ENCODE peak calls at places on chromosomes 1 and 21, in six cellular contexts. E, G, S, X, H and M are unnamed samples.

GRCh38 chr21:46366561-46366960 is 42.6 kb downstream of the PCNT start:
- DNase-seq in X (no peak), H (no peak), S (no peak), G (no peak), E (no peak), M (no peak)

GRCh38 chr1:110612060-110612745 is 6.0 kb upstream of the KCNA2 start:
- DNase-seq in E (no peak), X (no peak), S (peak; percentile 42), H (no peak), G (peak; percentile 54), M (no peak)

GRCh38 chr1:201845331-201846083 is 16.6 kb downstream of the IPO9 start:
- DNase-seq in E (peak; percentile 36), X (no peak), S (no peak), H (no peak), G (peak; percentile 28), M (no peak)

GRCh38 chr21:43325036-43325435 is 101.9 kb downstream of the SIK1 start:
- DNase-seq in H (no peak), G (no peak), S (no peak), X (no peak), E (no peak), M (no peak)

GRCh38 chr1:89622895-89623294 is 10.0 kb upstream of the LRRC8C start:
- DNase-seq in H (no peak), S (no peak), X (no peak), E (no peak), G (peak; percentile 18), M (no peak)

GRCh38 chr1:165896277-165896676 is 68.9 kb downstream of the UCK2 start:
- DNase-seq in E (peak; percentile 95), G (peak; percentile 83), X (peak; percentile 32), H (peak; percentile 74), S (no peak), M (no peak)

GRCh38 chr1:104294259-104294658 is 544.6 kb downstream of the AMY1C start:
- DNase-seq in E (no peak), X (no peak), S (no peak), H (no peak), G (no peak), M (no peak)

GRCh38 chr1:31843506-31843905 is 27.7 kb upstream of the SPOCD1 start:
- DNase-seq in H (peak; percentile 61), E (peak; percentile 32), G (peak; percentile 67), X (peak; percentile 23), S (no peak), M (no peak)

GRCh38 chr1:151980287-151981177 is 13.1 kb downstream of the S100A10 start:
- DNase-seq in H (peak; percentile 65), E (no peak), S (peak; percentile 62), X (peak; percentile 79), G (peak; percentile 64), M (no peak)

GRCh38 chr1:50454911-50455310 is 31.7 kb upstream of the DMRTA2 start:
- DNase-seq in S (no peak), H (no peak), X (no peak), E (no peak), G (no peak), M (no peak)

GRCh38 chr1:151945725-151946365 is 36.5 kb upstream of the THEM4 start:
- DNase-seq in E (peak; percentile 95), H (peak; percentile 88), X (peak; percentile 94), S (peak; percentile 93), G (peak; percentile 97), M (peak; percentile 24)

GRCh38 chr1:54245501-54245900 is 45.5 kb downstream of the MRPL37 start:
- DNase-seq in X (no peak), H (peak; percentile 54), S (no peak), G (no peak), E (no peak), M (no peak)

GRCh38 chr1:41742219-41742618 is 176.5 kb downstream of the HIVEP3 start:
- DNase-seq in S (no peak), E (peak; percentile 81), H (no peak), G (peak; percentile 63), X (no peak), M (no peak)

GRCh38 chr1:237701534-237701933 is 189.2 kb downstream of the ZP4 start:
- DNase-seq in X (no peak), S (no peak), H (no peak), G (no peak), E (no peak), M (no peak)

GRCh38 chr1:42815938-42816599 is 853 bp upstream of the ERMAP start:
- DNase-seq in S (no peak), G (peak; percentile 28), X (no peak), H (no peak), E (peak; percentile 2), M (peak; percentile 10)

GRCh38 chr1:8094481-8095241 is 68.6 kb upstream of the ERRFI1 start:
- DNase-seq in H (no peak), G (peak; percentile 95), E (peak; percentile 92), S (peak; percentile 50), X (no peak), M (no peak)

GRCh38 chr1:21293537-21294265 is 3.4 kb upstream of the ECE1 start:
- DNase-seq in X (no peak), G (no peak), E (no peak), S (no peak), H (no peak), M (peak; percentile 79)

GRCh38 chr1:28775121-28775942 is 36.6 kb upstream of the OPRD1 start:
- DNase-seq in S (peak; percentile 87), H (peak; percentile 85), G (peak; percentile 67), E (peak; percentile 25), X (peak; percentile 66), M (peak; percentile 72)

GRCh38 chr1:165424454-165425283 is 20.3 kb downstream of the RXRG start:
- DNase-seq in S (no peak), G (no peak), X (no peak), E (no peak), H (peak; percentile 60), M (no peak)

GRCh38 chr1:46719689-46720088 is 775 bp upstream of the EFCAB14 start:
- DNase-seq in G (peak; percentile 78), H (no peak), E (no peak), S (peak; percentile 80), X (no peak), M (no peak)

GRCh38 chr1:55043011-55043410 is 3.7 kb downstream of the PCSK9 start:
- DNase-seq in S (no peak), X (no peak), E (no peak), G (peak; percentile 19), H (no peak), M (no peak)

GRCh38 chr1:241950390-241950789 is 7.2 kb upstream of the BECN2 start:
- DNase-seq in X (no peak), S (no peak), E (no peak), G (no peak), H (no peak), M (no peak)

GRCh38 chr1:38003261-38004250 is 1.8 kb downstream of the FHL3 start:
- DNase-seq in H (peak; percentile 93), E (no peak), S (no peak), G (no peak), X (no peak), M (no peak)

GRCh38 chr21:17388226-17388625 is 124.6 kb upstream of the CXADR start:
- DNase-seq in G (no peak), X (no peak), H (no peak), E (no peak), S (no peak), M (no peak)

GRCh38 chr1:156062189-156062588 is 1.2 kb downstream of the RAB25 start:
- DNase-seq in E (peak; percentile 38), H (no peak), S (peak; percentile 81), G (peak; percentile 44), X (no peak), M (no peak)

GRCh38 chr1:180116964-180117763 is 37.5 kb upstream of the QSOX1 start:
- DNase-seq in S (no peak), G (no peak), E (peak; percentile 40), X (no peak), H (no peak), M (peak; percentile 9)

GRCh38 chr1:41379741-41380130 is 18.5 kb downstream of the FOXO6 start:
- DNase-seq in S (no peak), X (no peak), H (no peak), G (no peak), E (no peak), M (no peak)

DNA sequence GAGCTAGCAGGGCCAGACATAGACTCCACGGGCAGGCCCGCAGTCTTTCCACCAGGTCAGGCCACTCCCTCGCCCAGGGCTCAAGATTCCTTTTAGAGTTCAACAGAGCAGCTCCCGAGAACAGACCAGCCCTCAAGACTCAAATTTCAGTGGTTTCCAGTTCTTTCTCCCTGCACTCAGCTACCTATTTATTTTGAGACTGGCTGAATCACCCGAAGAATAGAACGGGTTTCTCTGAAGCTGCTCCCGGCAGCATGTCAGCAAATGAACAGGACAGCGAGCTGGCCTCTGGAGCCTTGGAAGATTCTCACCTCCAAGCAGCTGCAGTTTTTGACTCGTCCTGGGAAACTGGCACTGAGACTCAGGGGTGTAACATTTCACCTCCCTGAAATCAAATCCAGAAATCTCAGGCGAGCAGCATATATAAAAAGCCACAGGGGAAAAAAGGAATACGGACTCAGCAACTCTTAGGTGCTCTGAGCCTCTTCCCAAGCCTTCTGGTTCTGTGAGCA is 177.9 kb downstream of the CLIC6 start:
- DNase-seq in E (peak; percentile 76), X (no peak), G (peak; percentile 87), S (peak; percentile 50), H (peak; percentile 75), M (no peak)
- H3K36me3 ChIP-seq in E (peaks cover 58% of the 10 kb centered on the region), X (peaks cover 5% of the 10 kb centered on the region), G (peaks cover 7% of the 10 kb centered on the region), S (no peaks in the 10 kb centered on the region), H (no peaks in the 10 kb centered on the region), M (no peaks in the 10 kb centered on the region)

DNA sequence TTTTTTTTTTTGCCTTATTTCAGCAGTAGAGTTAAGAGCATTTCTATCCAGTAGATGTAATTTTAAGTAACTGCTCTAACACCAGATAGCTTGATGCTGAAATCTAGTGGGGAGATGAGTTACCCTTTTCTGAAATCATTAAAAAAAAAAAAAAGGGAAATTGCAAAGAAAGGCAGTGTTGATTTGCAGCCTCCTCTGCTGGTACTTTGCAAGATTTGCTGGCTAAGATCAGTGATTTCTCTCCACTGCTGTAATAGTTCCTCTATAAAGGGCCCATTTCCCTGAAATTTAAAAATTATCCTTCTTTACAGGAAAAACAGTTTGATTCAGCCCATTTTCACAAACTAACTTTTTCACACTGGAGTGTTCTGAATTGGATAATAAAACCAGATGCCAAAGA is 120.6 kb downstream of the PTBP2 start:
- DNase-seq in H (no peak), G (no peak), X (no peak), S (no peak), E (no peak), M (no peak)
- TF ChIP-seq CTCF in H (no peak), G (no peak), X (no peak), S (no peak), E (peak; percentile 63), M (peak; percentile 9)

DNA sequence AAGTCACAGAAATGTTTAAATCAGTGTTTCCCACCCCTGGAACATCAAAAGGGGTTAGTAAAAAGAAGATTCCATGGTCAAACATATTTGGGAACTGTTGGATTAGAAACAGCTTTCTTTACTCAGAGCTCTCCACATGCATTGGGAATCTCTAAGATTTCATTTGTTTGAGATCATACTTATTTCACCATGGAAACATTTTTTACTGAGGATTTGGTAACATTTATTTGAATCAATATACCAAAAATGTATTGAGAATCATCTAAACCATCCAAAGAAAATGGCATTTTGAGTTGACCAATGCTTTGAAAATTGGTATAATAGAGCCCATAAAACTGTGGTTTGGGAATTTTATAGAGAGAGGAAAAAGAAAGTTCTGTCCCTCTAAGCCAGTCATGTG is 25.3 kb downstream of the NGF start:
- DNase-seq in E (no peak), H (no peak), S (no peak), G (no peak), X (no peak), M (no peak)
- H3K4me3 ChIP-seq in E (no peak overlapping the region), H (no peak overlapping the region), S (no peak overlapping the region), G (no peak overlapping the region), X (no peak overlapping the region), M (no peak overlapping the region)

GRCh38 chr1:15948091-15948591 is 27.8 kb downstream of the ZBTB17 start:
- DNase-seq in G (no peak), X (no peak), S (no peak), H (no peak), E (no peak), M (no peak)
- H3K36me3 ChIP-seq in G (peaks cover 33% of the 10 kb centered on the region), X (peaks cover 43% of the 10 kb centered on the region), S (peaks cover 21% of the 10 kb centered on the region), H (peaks cover 7% of the 10 kb centered on the region), E (peaks cover 39% of the 10 kb centered on the region), M (peaks cover 35% of the 10 kb centered on the region)

GRCh38 chr1:107477233-107477632 is 336.4 kb downstream of the NTNG1 start:
- DNase-seq in G (no peak), E (no peak), X (no peak), H (no peak), S (peak; percentile 28), M (no peak)
- TF ChIP-seq CTCF in G (peak; percentile 28), E (peak; percentile 31), X (no peak), H (no peak), S (no peak), M (peak; percentile 53)